ENCODE peak calls at places on chromosome 22, in seven cellular contexts. V is transverse colon; M is activated T-cell treated with anti-CD3 and anti-CD28 coated beads for 24 hours; R is effector memory CD8-positive, alpha-beta T cell; D is kidney; Q is HFF-Myc; X is astrocyte. G is an unnamed sample.

GRCh38 chr22:17098379-17098819 is 13.6 kb downstream of the IL17RA start:
- DNase-seq in D (no peak), V (no peak), X (no peak), Q (no peak), M (no peak), R (peak; percentile 42), G (no peak)

GRCh38 chr22:49241174-49241851 is 586.4 kb downstream of the BRD1 start:
- DNase-seq in M (no peak), X (no peak), D (peak; percentile 41), Q (no peak), V (no peak), R (no peak), G (no peak)

GRCh38 chr22:28442264-28442950 is 237.2 kb downstream of the TTC28 start:
- DNase-seq in R (peak; percentile 5), X (peak; percentile 64), Q (no peak), D (peak; percentile 94), V (peak; percentile 78), M (peak; percentile 48), G (peak; percentile 65)

GRCh38 chr22:20408891-20409290 is 14.9 kb downstream of the ZNF74 start:
- DNase-seq in X (no peak), M (no peak), R (no peak), V (no peak), Q (no peak), D (no peak), G (no peak)

GRCh38 chr22:39254789-39255298 is 10.1 kb upstream of the PDGFB start:
- DNase-seq in V (no peak), Q (no peak), D (no peak), M (no peak), R (peak; percentile 57), X (peak; percentile 47), G (peak; percentile 64)

GRCh38 chr22:37369536-37369935 is 57.7 kb downstream of the ELFN2 start:
- DNase-seq in Q (no peak), D (no peak), V (no peak), R (no peak), X (no peak), M (no peak), G (no peak)

GRCh38 chr22:25702571-25703167 is 39.3 kb upstream of the MYO18B start:
- DNase-seq in D (no peak), Q (no peak), R (no peak), X (no peak), M (no peak), V (no peak), G (peak; percentile 80)

GRCh38 chr22:20316217-20316843 is 3.5 kb downstream of the DGCR6L start:
- DNase-seq in X (no peak), Q (no peak), M (no peak), D (peak; percentile 61), V (peak; percentile 4), R (no peak), G (no peak)

GRCh38 chr22:28505416-28506156 is 174.1 kb downstream of the TTC28 start:
- DNase-seq in X (no peak), D (peak; percentile 82), M (no peak), Q (no peak), R (no peak), V (no peak), G (no peak)

GRCh38 chr22:28282346-28282745 is 363.3 kb upstream of the PITPNB start:
- DNase-seq in V (no peak), X (peak; percentile 64), R (no peak), Q (no peak), D (no peak), M (no peak), G (no peak)

GRCh38 chr22:38925571-38926041 is 31.8 kb upstream of the APOBEC3A start:
- DNase-seq in Q (no peak), V (no peak), M (no peak), X (peak; percentile 33), R (no peak), D (no peak), G (no peak)

GRCh38 chr22:46041642-46042041 is 64.7 kb upstream of the WNT7B start:
- DNase-seq in R (no peak), M (no peak), X (no peak), Q (no peak), V (no peak), D (peak; percentile 44), G (no peak)

GRCh38 chr22:32754413-32755041 is 47.0 kb upstream of the TIMP3 start:
- DNase-seq in D (no peak), R (no peak), V (peak; percentile 16), X (peak; percentile 26), Q (no peak), M (no peak), G (peak; percentile 45)

GRCh38 chr22:29457730-29458129 is 19.3 kb downstream of the RFPL1 start:
- DNase-seq in Q (peak; percentile 21), R (no peak), D (no peak), M (no peak), X (peak; percentile 31), V (peak; percentile 13), G (peak; percentile 47)

GRCh38 chr22:48898524-48899377 is 928.9 kb downstream of the BRD1 start:
- DNase-seq in D (no peak), V (no peak), Q (no peak), M (no peak), X (no peak), R (no peak), G (no peak)

GRCh38 chr22:43017525-43018290 is 2.8 kb upstream of the PACSIN2 start:
- DNase-seq in R (no peak), X (no peak), D (no peak), M (no peak), V (no peak), Q (no peak), G (no peak)

GRCh38 chr22:32660292-32660691 is 141.2 kb upstream of the TIMP3 start:
- DNase-seq in Q (peak; percentile 47), D (no peak), V (peak; percentile 69), R (peak; percentile 10), M (peak; percentile 39), X (peak; percentile 49), G (peak; percentile 79)

GRCh38 chr22:50502628-50503474 is 4.7 kb downstream of the LMF2 start:
- DNase-seq in X (no peak), D (peak; percentile 73), M (no peak), V (no peak), R (no peak), Q (no peak), G (no peak)

GRCh38 chr22:31086703-31087330 is 5.7 kb downstream of the SMTN start:
- DNase-seq in D (no peak), X (no peak), V (no peak), R (no peak), M (no peak), Q (no peak), G (peak; percentile 57)

GRCh38 chr22:50696799-50697561 is 24.4 kb downstream of the SHANK3 start:
- DNase-seq in Q (no peak), D (peak; percentile 72), R (no peak), V (no peak), X (no peak), M (no peak), G (peak; percentile 43)

GRCh38 chr22:30206964-30207363 is 39.6 kb downstream of the LIF start:
- DNase-seq in R (no peak), X (peak; percentile 99), D (peak; percentile 85), V (no peak), Q (peak; percentile 74), M (no peak), G (peak; percentile 92)

GRCh38 chr22:37176464-37177061 is 11.5 kb downstream of the C1QTNF6 start:
- DNase-seq in R (no peak), Q (no peak), X (peak; percentile 79), D (peak; percentile 86), M (no peak), V (peak; percentile 52), G (no peak)

GRCh38 chr22:24291538-24292201 is 21.0 kb downstream of the SPECC1L start:
- DNase-seq in Q (no peak), M (no peak), R (no peak), X (no peak), V (no peak), D (no peak), G (no peak)

GRCh38 chr22:20575724-20576444 is 68.5 kb downstream of the MED15 start:
- DNase-seq in V (no peak), D (no peak), R (no peak), M (no peak), Q (no peak), X (no peak), G (no peak)

GRCh38 chr22:23282089-23282501 is 101.8 kb downstream of the BCR start:
- DNase-seq in M (no peak), D (peak; percentile 96), X (peak; percentile 83), Q (peak; percentile 41), R (no peak), V (peak; percentile 60), G (peak; percentile 99)

G was measured in epithelial cell of esophagus.